ENCODE peak calls at places on chromosomes 12 and 14, in five cellular contexts. R, U, Q, I and P are unnamed samples.

GRCh38 chr12:23887055-23887835 is 62.2 kb downstream of the SOX5 start:
- DNase-seq in R (peak; percentile 4), Q (no peak), I (no peak), U (no peak), P (no peak)

GRCh38 chr12:124835652-124836410 is 27.8 kb downstream of the SCARB1 start:
- DNase-seq in I (no peak), Q (no peak), R (no peak), U (no peak), P (no peak)

GRCh38 chr12:7501031-7501585 is 2.5 kb downstream of the CD163 start:
- DNase-seq in R (no peak), Q (no peak), I (no peak), U (no peak), P (no peak)

GRCh38 chr12:10361622-10362021 is 28.2 kb downstream of the KLRK1 start:
- DNase-seq in R (peak; percentile 72), U (no peak), Q (no peak), I (no peak), P (peak; percentile 55)

GRCh38 chr12:185197-185955 is 28.6 kb downstream of the SLC6A12 start:
- DNase-seq in U (no peak), Q (no peak), I (no peak), R (no peak), P (no peak)

GRCh38 chr12:94753071-94753779 is 102.9 kb upstream of the TMCC3 start:
- DNase-seq in R (peak; percentile 25), U (no peak), I (no peak), Q (no peak), P (no peak)

GRCh38 chr14:61420326-61420725 is 98.9 kb downstream of the PRKCH start:
- DNase-seq in Q (no peak), R (no peak), U (no peak), I (no peak), P (no peak)

GRCh38 chr14:24110485-24110884 is 4.1 kb upstream of the DCAF11 start:
- DNase-seq in U (no peak), I (no peak), R (no peak), Q (no peak), P (no peak)

GRCh38 chr12:69936214-69936731 is 111.2 kb downstream of the MYRFL start:
- DNase-seq in I (no peak), U (no peak), Q (no peak), R (no peak), P (no peak)

GRCh38 chr12:103955811-103956514 is 9.7 kb upstream of the TDG start:
- DNase-seq in Q (peak; percentile 40), U (no peak), R (no peak), I (no peak), P (peak; percentile 6)

GRCh38 chr14:61438036-61438435 is 116.7 kb downstream of the PRKCH start:
- DNase-seq in R (no peak), I (no peak), U (peak; percentile 36), Q (no peak), P (no peak)

GRCh38 chr12:51888316-51889215 is 663 bp downstream of the ANKRD33 start:
- DNase-seq in R (no peak), I (no peak), Q (no peak), U (no peak), P (no peak)

GRCh38 chr14:100653409-100653808 is 66.2 kb upstream of the BEGAIN start:
- DNase-seq in U (no peak), Q (peak; percentile 12), R (no peak), I (no peak), P (no peak)

GRCh38 chr12:104790296-104791125 is 167.6 kb downstream of the SLC41A2 start:
- DNase-seq in R (peak; percentile 16), U (peak; percentile 59), I (peak; percentile 47), Q (peak; percentile 42), P (peak; percentile 52)

GRCh38 chr14:57182760-57183503 is 85.8 kb downstream of the EXOC5 start:
- DNase-seq in R (peak; percentile 10), U (no peak), I (no peak), Q (peak; percentile 10), P (peak; percentile 28)

GRCh38 chr12:85951823-85952222 is 77.7 kb downstream of the NTS start:
- DNase-seq in Q (no peak), R (peak; percentile 42), I (no peak), U (no peak), P (peak; percentile 28)

GRCh38 chr12:132326646-132327045 is 2.7 kb downstream of the GALNT9 start:
- DNase-seq in R (no peak), I (no peak), Q (no peak), U (no peak), P (no peak)

GRCh38 chr14:99191663-99192621 is 80.1 kb downstream of the BCL11B start:
- DNase-seq in Q (no peak), U (peak; percentile 73), R (peak; percentile 60), I (peak; percentile 62), P (peak; percentile 83)

GRCh38 chr12:40837891-40838424 is 145.7 kb downstream of the CNTN1 start:
- DNase-seq in U (no peak), I (no peak), Q (no peak), R (no peak), P (no peak)

GRCh38 chr14:104303705-104304425 is 165.5 kb downstream of the KIF26A start:
- DNase-seq in I (no peak), Q (no peak), R (no peak), U (no peak), P (no peak)

GRCh38 chr12:130617219-130617618 is 98.9 kb downstream of the RIMBP2 start:
- DNase-seq in R (no peak), U (no peak), I (no peak), Q (no peak), P (no peak)

GRCh38 chr14:78902010-78902623 is 731.9 kb downstream of the NRXN3 start:
- DNase-seq in I (peak; percentile 14), R (peak; percentile 36), U (no peak), Q (peak; percentile 27), P (peak; percentile 59)

GRCh38 chr12:71032933-71033332 is 112.4 kb upstream of the PTPRR start:
- DNase-seq in R (no peak), Q (no peak), U (no peak), I (no peak), P (peak; percentile 82)

GRCh38 chr14:33584698-33585097 is 366.2 kb downstream of the EGLN3 start:
- DNase-seq in Q (no peak), U (no peak), I (no peak), R (no peak), P (no peak)

GRCh38 chr14:105069887-105070759 is 4.9 kb upstream of the GPR132 start:
- DNase-seq in I (peak; percentile 45), R (peak; percentile 62), U (no peak), Q (no peak), P (peak; percentile 53)

GRCh38 chr14:71487941-71488340 is 444.3 kb upstream of the RGS6 start:
- DNase-seq in U (no peak), Q (no peak), I (no peak), R (no peak), P (no peak)

GRCh38 chr14:33796356-33796755 is 154.5 kb downstream of the EGLN3 start:
- DNase-seq in R (peak; percentile 11), U (no peak), Q (no peak), I (no peak), P (no peak)

GRCh38 chr12:123267335-123267920 is 4.2 kb downstream of the CDK2AP1 start:
- DNase-seq in I (no peak), U (no peak), Q (no peak), R (no peak), P (no peak)
- H3K4me1 ChIP-seq in I (peaks cover 40% of the 10 kb centered on the region), U (peaks cover 25% of the 10 kb centered on the region), Q (peaks cover 20% of the 10 kb centered on the region), R (peaks cover 9% of the 10 kb centered on the region), P (no peaks in the 10 kb centered on the region)

DNA sequence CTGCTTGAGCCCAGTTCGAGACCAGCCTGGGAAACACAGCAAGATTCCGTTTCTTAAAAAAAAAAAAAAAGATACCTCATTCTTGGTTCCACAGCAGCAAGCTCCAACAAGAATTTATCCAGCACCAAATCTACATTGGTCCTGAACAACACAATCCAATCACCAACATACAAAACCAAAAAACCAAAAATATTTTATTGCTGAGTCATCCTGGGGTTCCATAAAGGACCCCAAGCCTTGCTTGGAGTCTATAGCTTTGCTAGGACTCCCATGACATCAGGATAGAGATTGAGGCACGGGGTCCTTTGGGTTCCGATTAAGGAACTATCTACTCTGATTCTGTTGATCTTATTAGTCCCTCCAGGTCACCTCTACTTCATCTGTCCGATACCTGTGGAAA is 7.7 kb downstream of the OSGEP start:
- DNase-seq in R (no peak), I (no peak), U (no peak), Q (no peak), P (no peak)
- H3K27ac ChIP-seq in R (no peak overlapping the region), I (no peak overlapping the region), U (no peak overlapping the region), Q (no peak overlapping the region), P (no peak overlapping the region)

GRCh38 chr12:92574046-92574783 is 128.6 kb upstream of the PLEKHG7 start:
- DNase-seq in R (no peak), U (no peak), I (no peak), Q (peak; percentile 46), P (peak; percentile 29)
- TF ChIP-seq CTCF in R (no peak), U (peak; percentile 21), I (no peak), Q (peak; percentile 77), P (peak; percentile 26)

GRCh38 chr12:108826807-108827721 is 30.3 kb downstream of the SSH1 start:
- DNase-seq in R (peak; percentile 51), I (peak; percentile 22), Q (no peak), U (no peak), P (peak; percentile 69)
- H3K4me1 ChIP-seq in R (peaks cover 35% of the 10 kb centered on the region), I (peaks cover 99% of the 10 kb centered on the region), Q (peaks cover 7% of the 10 kb centered on the region), U (no peaks in the 10 kb centered on the region), P (peaks cover 22% of the 10 kb centered on the region)

DNA sequence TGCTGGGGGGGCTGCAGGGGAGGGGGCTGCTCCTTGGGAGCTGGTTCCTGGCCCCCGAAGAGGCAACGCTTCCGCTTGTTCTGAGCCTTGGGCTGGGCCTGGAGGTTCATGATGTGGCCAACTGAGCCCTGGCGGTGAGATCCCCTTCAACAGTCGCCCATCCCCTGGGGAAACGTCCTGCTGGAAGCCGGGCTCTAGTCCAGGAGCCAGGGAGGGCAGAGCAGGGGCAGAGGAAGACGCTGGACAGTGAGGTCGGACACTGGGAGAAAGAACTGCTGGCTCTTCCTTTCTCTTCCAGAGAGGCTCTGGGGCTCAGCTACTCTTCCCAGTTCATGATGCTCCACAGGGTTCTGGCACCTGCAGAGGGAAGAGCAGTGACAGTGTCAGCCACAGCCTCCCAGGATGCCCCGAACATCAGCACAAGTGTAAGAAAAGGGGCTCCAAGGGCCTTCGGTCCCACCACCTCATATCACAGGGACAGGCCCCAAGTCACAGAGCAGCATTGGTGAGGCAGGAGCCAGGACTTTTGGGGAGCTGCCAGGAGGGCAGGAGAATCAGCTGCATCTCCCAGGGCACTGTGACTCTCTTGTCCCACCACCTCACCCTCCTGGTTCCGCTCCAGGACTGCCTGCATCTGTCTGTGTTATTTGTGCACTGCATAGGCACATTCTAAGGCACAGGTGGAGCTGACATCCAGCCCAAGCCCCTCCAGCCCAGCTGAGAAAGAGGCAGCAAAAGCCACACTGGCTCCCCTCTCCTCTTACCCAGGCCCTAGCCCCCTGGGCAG is 25.9 kb upstream of the PNMA1 start:
- DNase-seq in U (no peak), Q (no peak), I (no peak), R (no peak), P (no peak)
- H3K27ac ChIP-seq in U (peak overlapping the region; percentile 29), Q (no peak overlapping the region), I (peak overlapping the region; percentile 100), R (peak overlapping the region; percentile 83), P (peak overlapping the region; percentile 19)

DNA sequence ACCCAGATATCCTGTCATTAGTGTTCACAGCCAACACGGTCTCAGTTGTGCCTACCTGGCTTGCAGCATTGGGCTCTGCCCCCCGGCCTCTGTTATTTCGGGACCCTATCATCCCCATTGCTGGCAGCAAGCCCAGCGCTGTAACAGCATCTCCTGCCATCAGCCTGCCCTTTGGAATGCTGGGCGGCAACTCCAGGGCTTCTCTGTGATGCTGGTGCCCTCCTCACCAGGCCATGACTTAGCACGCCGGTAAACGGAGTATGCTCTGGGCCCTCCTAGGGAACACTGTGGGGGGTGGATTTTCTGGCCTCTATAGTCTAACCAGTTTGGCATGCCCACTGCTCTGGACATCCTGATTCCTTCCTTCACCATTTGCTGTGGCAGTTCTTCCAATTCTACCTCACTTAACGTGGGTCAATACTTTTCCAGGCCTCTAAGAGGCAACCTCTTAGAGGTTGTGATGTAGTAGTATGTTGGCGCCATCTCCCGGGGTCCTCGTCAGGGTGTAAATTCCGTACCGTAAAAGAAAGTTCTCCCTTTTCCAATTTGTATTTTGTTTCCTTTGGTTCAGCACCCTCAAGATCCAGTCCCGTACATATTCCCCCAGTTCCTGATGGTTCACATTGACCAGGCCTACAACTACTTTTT is 80.0 kb downstream of the SINHCAF start:
- DNase-seq in U (no peak), R (peak; percentile 5), Q (peak; percentile 46), I (no peak), P (peak; percentile 32)
- TF ChIP-seq CTCF in U (no peak), R (no peak), Q (peak; percentile 73), I (no peak), P (peak; percentile 22)